ENCODE peak calls at places on chromosomes 11 and 22, in nine cellular contexts. One of them, this sample, is unnamed.

GRCh38 chr11:64753019-64753379 is 6.8 kb downstream of the PYGM start:
- DNase-seq in CD14-positive monocyte: no peak
- DNase-seq in activated T-helper 1 cell treated with anti-CD3 and anti-CD28 coated beads, Interleukin-12 subunit alpha, Interleukin-12 subunit beta, Interleukin-2, Interleukin-4 antibody, amounts not matched to agents 30 ng/mL and 10 ng/mL and 1 ng/mL, durations not matched to agents 14 hours and 24 hours and 36 hours: no peak
- DNase-seq in NCI-H1048: no peak
- DNase-seq in smooth muscle cell of the brain vasculature: no peak
- DNase-seq in GM18507: no peak
- DNase-seq in stimulated activated CD8-positive, alpha-beta memory T cell treated with anti-CD3 and anti-CD28 coated beads, Interleukin-7, amount 100 ng/mL, for 4 hours: no peak
- DNase-seq in iPS-NIHi11: no peak
- DNase-seq in tibial artery: peak; percentile 19
- DNase-seq in this sample: peak; percentile 65

GRCh38 chr11:28447226-28447625 is 339.0 kb downstream of the METTL15 start:
- DNase-seq in NCI-H1048: no peak
- DNase-seq in CD14-positive monocyte: no peak
- DNase-seq in smooth muscle cell of the brain vasculature: no peak
- DNase-seq in activated T-helper 1 cell treated with anti-CD3 and anti-CD28 coated beads, Interleukin-12 subunit alpha, Interleukin-12 subunit beta, Interleukin-2, Interleukin-4 antibody, amounts not matched to agents 30 ng/mL and 10 ng/mL and 1 ng/mL, durations not matched to agents 14 hours and 24 hours and 36 hours: no peak
- DNase-seq in stimulated activated CD8-positive, alpha-beta memory T cell treated with anti-CD3 and anti-CD28 coated beads, Interleukin-7, amount 100 ng/mL, for 4 hours: no peak
- DNase-seq in iPS-NIHi11: no peak
- DNase-seq in GM18507: no peak
- DNase-seq in tibial artery: no peak
- DNase-seq in this sample: no peak

GRCh38 chr11:46527586-46527985 is 66.2 kb downstream of the AMBRA1 start:
- DNase-seq in stimulated activated CD8-positive, alpha-beta memory T cell treated with anti-CD3 and anti-CD28 coated beads, Interleukin-7, amount 100 ng/mL, for 4 hours: no peak
- DNase-seq in GM18507: no peak
- DNase-seq in activated T-helper 1 cell treated with anti-CD3 and anti-CD28 coated beads, Interleukin-12 subunit alpha, Interleukin-12 subunit beta, Interleukin-2, Interleukin-4 antibody, amounts not matched to agents 30 ng/mL and 10 ng/mL and 1 ng/mL, durations not matched to agents 14 hours and 24 hours and 36 hours: no peak
- DNase-seq in NCI-H1048: no peak
- DNase-seq in iPS-NIHi11: no peak
- DNase-seq in tibial artery: no peak
- DNase-seq in CD14-positive monocyte: no peak
- DNase-seq in smooth muscle cell of the brain vasculature: no peak
- DNase-seq in this sample: no peak

GRCh38 chr11:1823376-1824220 is 11.2 kb upstream of the SYT8 start:
- DNase-seq in tibial artery: no peak
- DNase-seq in NCI-H1048: no peak
- DNase-seq in stimulated activated CD8-positive, alpha-beta memory T cell treated with anti-CD3 and anti-CD28 coated beads, Interleukin-7, amount 100 ng/mL, for 4 hours: no peak
- DNase-seq in CD14-positive monocyte: no peak
- DNase-seq in GM18507: no peak
- DNase-seq in iPS-NIHi11: no peak
- DNase-seq in smooth muscle cell of the brain vasculature: no peak
- DNase-seq in activated T-helper 1 cell treated with anti-CD3 and anti-CD28 coated beads, Interleukin-12 subunit alpha, Interleukin-12 subunit beta, Interleukin-2, Interleukin-4 antibody, amounts not matched to agents 30 ng/mL and 10 ng/mL and 1 ng/mL, durations not matched to agents 14 hours and 24 hours and 36 hours: no peak
- DNase-seq in this sample: peak; percentile 52

GRCh38 chr11:111659201-111659600 is 57.0 kb downstream of the SIK2 start:
- DNase-seq in stimulated activated CD8-positive, alpha-beta memory T cell treated with anti-CD3 and anti-CD28 coated beads, Interleukin-7, amount 100 ng/mL, for 4 hours: no peak
- DNase-seq in activated T-helper 1 cell treated with anti-CD3 and anti-CD28 coated beads, Interleukin-12 subunit alpha, Interleukin-12 subunit beta, Interleukin-2, Interleukin-4 antibody, amounts not matched to agents 30 ng/mL and 10 ng/mL and 1 ng/mL, durations not matched to agents 14 hours and 24 hours and 36 hours: no peak
- DNase-seq in CD14-positive monocyte: no peak
- DNase-seq in NCI-H1048: no peak
- DNase-seq in iPS-NIHi11: no peak
- DNase-seq in smooth muscle cell of the brain vasculature: no peak
- DNase-seq in tibial artery: no peak
- DNase-seq in GM18507: no peak
- DNase-seq in this sample: no peak

GRCh38 chr11:69876013-69876412 is 56.8 kb upstream of the FGF3 start:
- DNase-seq in iPS-NIHi11: no peak
- DNase-seq in GM18507: no peak
- DNase-seq in stimulated activated CD8-positive, alpha-beta memory T cell treated with anti-CD3 and anti-CD28 coated beads, Interleukin-7, amount 100 ng/mL, for 4 hours: no peak
- DNase-seq in activated T-helper 1 cell treated with anti-CD3 and anti-CD28 coated beads, Interleukin-12 subunit alpha, Interleukin-12 subunit beta, Interleukin-2, Interleukin-4 antibody, amounts not matched to agents 30 ng/mL and 10 ng/mL and 1 ng/mL, durations not matched to agents 14 hours and 24 hours and 36 hours: no peak
- DNase-seq in CD14-positive monocyte: no peak
- DNase-seq in tibial artery: no peak
- DNase-seq in smooth muscle cell of the brain vasculature: no peak
- DNase-seq in NCI-H1048: no peak
- DNase-seq in this sample: peak; percentile 45

GRCh38 chr22:37273846-37274225 is 8.5 kb upstream of the CYTH4 start:
- DNase-seq in activated T-helper 1 cell treated with anti-CD3 and anti-CD28 coated beads, Interleukin-12 subunit alpha, Interleukin-12 subunit beta, Interleukin-2, Interleukin-4 antibody, amounts not matched to agents 30 ng/mL and 10 ng/mL and 1 ng/mL, durations not matched to agents 14 hours and 24 hours and 36 hours: no peak
- DNase-seq in stimulated activated CD8-positive, alpha-beta memory T cell treated with anti-CD3 and anti-CD28 coated beads, Interleukin-7, amount 100 ng/mL, for 4 hours: no peak
- DNase-seq in smooth muscle cell of the brain vasculature: no peak
- DNase-seq in tibial artery: no peak
- DNase-seq in CD14-positive monocyte: peak; percentile 45
- DNase-seq in iPS-NIHi11: no peak
- DNase-seq in GM18507: no peak
- DNase-seq in NCI-H1048: no peak
- DNase-seq in this sample: no peak

GRCh38 chr22:24440270-24440717 is 12.9 kb downstream of the ADORA2A start:
- DNase-seq in CD14-positive monocyte: peak; percentile 88
- DNase-seq in GM18507: no peak
- DNase-seq in iPS-NIHi11: no peak
- DNase-seq in smooth muscle cell of the brain vasculature: no peak
- DNase-seq in tibial artery: no peak
- DNase-seq in activated T-helper 1 cell treated with anti-CD3 and anti-CD28 coated beads, Interleukin-12 subunit alpha, Interleukin-12 subunit beta, Interleukin-2, Interleukin-4 antibody, amounts not matched to agents 30 ng/mL and 10 ng/mL and 1 ng/mL, durations not matched to agents 14 hours and 24 hours and 36 hours: no peak
- DNase-seq in stimulated activated CD8-positive, alpha-beta memory T cell treated with anti-CD3 and anti-CD28 coated beads, Interleukin-7, amount 100 ng/mL, for 4 hours: no peak
- DNase-seq in NCI-H1048: no peak
- DNase-seq in this sample: peak; percentile 57

This sample was measured in kidney.